ENCODE peak calls at places on chromosomes 13 and 19, in eight cellular contexts. H is heart left ventricle, U is A673, K is psoas muscle, L is left ventricle myocardium inferior, Y is right atrium auricular region, X is esophagus squamous epithelium, A is OCI-LY7. N is an unnamed sample.

GRCh38 chr19:13689050-13689449 is 75.3 kb upstream of the MRI1 start:
- DNase-seq in K (no peak), H (no peak), A (peak; percentile 54), X (no peak), Y (no peak), U (peak; percentile 71), L (no peak), N (no peak)

GRCh38 chr19:2207991-2208860 is 27.9 kb downstream of the PLEKHJ1 start:
- DNase-seq in Y (peak; percentile 79), U (peak; percentile 82), A (peak; percentile 56), X (no peak), L (peak; percentile 75), H (peak; percentile 62), K (peak; percentile 76), N (peak; percentile 87)

GRCh38 chr13:102141625-102142472 is 260.0 kb downstream of the FGF14 start:
- DNase-seq in K (no peak), H (no peak), U (peak; percentile 66), Y (no peak), L (no peak), X (no peak), A (peak; percentile 1), N (no peak)

GRCh38 chr13:22486490-22486889 is 694.3 kb upstream of the SGCG start:
- DNase-seq in X (no peak), U (no peak), H (no peak), L (no peak), K (no peak), Y (no peak), A (no peak), N (no peak)

GRCh38 chr13:114132419-114133121 is at the start of gene RASA3:
- DNase-seq in K (peak; percentile 87), X (no peak), U (peak; percentile 82), A (peak; percentile 60), Y (no peak), L (peak; percentile 83), H (peak; percentile 84), N (peak; percentile 94)

GRCh38 chr13:66992183-66992582 is 238.0 kb downstream of the PCDH9 start:
- DNase-seq in X (no peak), A (peak; percentile 22), U (no peak), K (no peak), L (no peak), H (no peak), Y (no peak), N (no peak)

GRCh38 chr19:44553478-44554171 is 24.1 kb upstream of the CEACAM20 start:
- DNase-seq in A (no peak), H (no peak), K (no peak), Y (peak; percentile 34), U (no peak), L (no peak), X (no peak), N (no peak)

GRCh38 chr19:46271488-46272197 is 25.2 kb upstream of the HIF3A start:
- DNase-seq in U (no peak), K (no peak), Y (no peak), H (no peak), X (no peak), A (no peak), L (no peak), N (no peak)

GRCh38 chr13:45415112-45415511 is 3.1 kb downstream of the SLC25A30 start:
- DNase-seq in U (no peak), H (no peak), A (no peak), Y (no peak), X (no peak), L (no peak), K (no peak), N (no peak)
- H3K27ac ChIP-seq in U (no peak overlapping the region), H (peak overlapping the region; percentile 77), A (no peak overlapping the region), Y (peak overlapping the region; percentile 76), X (peak overlapping the region; percentile 72), L (peak overlapping the region; percentile 81), K (peak overlapping the region; percentile 84), N (peak overlapping the region; percentile 2)

GRCh38 chr19:17240855-17241399 is 4.8 kb downstream of the NR2F6 start:
- DNase-seq in Y (no peak), K (no peak), H (no peak), L (no peak), A (no peak), U (no peak), X (no peak), N (no peak)

GRCh38 chr19:17243854-17244617 is 1.7 kb downstream of the NR2F6 start:
- DNase-seq in L (peak; percentile 75), Y (peak; percentile 76), H (peak; percentile 74), X (no peak), K (peak; percentile 86), U (no peak), A (peak; percentile 37), N (peak; percentile 83)

GRCh38 chr19:17244618-17245534 is 843 bp downstream of the NR2F6 start:
- DNase-seq in H (peak; percentile 59), Y (no peak), X (no peak), U (no peak), K (peak; percentile 75), A (peak; percentile 73), L (peak; percentile 51), N (peak; percentile 78)

GRCh38 chr19:17243340-17243853 is 2.3 kb downstream of the NR2F6 start:
- DNase-seq in X (no peak), L (no peak), K (no peak), Y (no peak), A (no peak), H (no peak), U (no peak), N (peak; percentile 33)

GRCh38 chr19:17242431-17243208 is 3.1 kb downstream of the NR2F6 start:
- DNase-seq in L (no peak), K (no peak), H (no peak), X (no peak), U (no peak), A (peak; percentile 46), Y (no peak), N (no peak)
- H3K4me3 ChIP-seq in L (peak overlapping the region; percentile 91), K (peak overlapping the region; percentile 85), H (no peak overlapping the region), X (no peak overlapping the region), U (no peak overlapping the region), A (peak overlapping the region; percentile 74), Y (no peak overlapping the region), N (no peak overlapping the region)

GRCh38 chr19:48397636-48398328 is 4.3 kb downstream of the GRIN2D start:
- DNase-seq in Y (no peak), L (no peak), K (no peak), H (no peak), A (no peak), X (no peak), U (peak; percentile 36), N (no peak)

GRCh38 chr19:48398329-48399235 is 5.1 kb downstream of the GRIN2D start:
- DNase-seq in A (peak; percentile 95), X (no peak), Y (peak; percentile 68), U (peak; percentile 93), L (peak; percentile 80), H (peak; percentile 76), K (peak; percentile 85), N (peak; percentile 81)

GRCh38 chr19:48400018-48400742 is 6.7 kb downstream of the GRIN2D start:
- DNase-seq in U (peak; percentile 60), A (no peak), Y (peak; percentile 74), L (peak; percentile 53), X (no peak), K (peak; percentile 76), H (no peak), N (peak; percentile 73)

GRCh38 chr19:48403606-48404005 is 10.1 kb downstream of the GRIN2D start:
- DNase-seq in L (no peak), H (no peak), X (no peak), A (peak; percentile 80), K (no peak), Y (no peak), U (peak; percentile 88), N (no peak)

GRCh38 chr19:48401277-48401676 is 7.8 kb downstream of the GRIN2D start:
- DNase-seq in U (no peak), K (no peak), Y (no peak), X (no peak), A (no peak), L (no peak), H (no peak), N (no peak)
- H3K27ac ChIP-seq in U (no peak overlapping the region), K (no peak overlapping the region), Y (no peak overlapping the region), X (no peak overlapping the region), A (no peak overlapping the region), L (no peak overlapping the region), H (no peak overlapping the region), N (no peak overlapping the region)

GRCh38 chr13:52405767-52406494 is at the start of gene THSD1:
- DNase-seq in A (no peak), L (peak; percentile 84), K (peak; percentile 89), H (peak; percentile 85), Y (peak; percentile 71), X (no peak), U (peak; percentile 22), N (peak; percentile 93)
- H3K4me3 ChIP-seq in A (no peak within 1 kb of the TSS), L (peak within 1 kb of the TSS; percentile 72), K (peak within 1 kb of the TSS; percentile 68), H (peak within 1 kb of the TSS; percentile 82), Y (peak within 1 kb of the TSS; percentile 45), X (peak within 1 kb of the TSS; percentile 52), U (peak within 1 kb of the TSS; percentile 51), N (peak within 1 kb of the TSS; percentile 38)

GRCh38 chr13:73171926-73172325 is 113.1 kb downstream of the KLF5 start:
- DNase-seq in K (no peak), A (no peak), L (no peak), X (no peak), H (no peak), Y (no peak), U (no peak), N (no peak)
- H3K27ac ChIP-seq in K (no peak overlapping the region), A (no peak overlapping the region), L (peak overlapping the region; percentile 47), X (peak overlapping the region; percentile 86), H (peak overlapping the region; percentile 34), Y (no peak overlapping the region), U (no peak overlapping the region), N (no peak overlapping the region)

DNA sequence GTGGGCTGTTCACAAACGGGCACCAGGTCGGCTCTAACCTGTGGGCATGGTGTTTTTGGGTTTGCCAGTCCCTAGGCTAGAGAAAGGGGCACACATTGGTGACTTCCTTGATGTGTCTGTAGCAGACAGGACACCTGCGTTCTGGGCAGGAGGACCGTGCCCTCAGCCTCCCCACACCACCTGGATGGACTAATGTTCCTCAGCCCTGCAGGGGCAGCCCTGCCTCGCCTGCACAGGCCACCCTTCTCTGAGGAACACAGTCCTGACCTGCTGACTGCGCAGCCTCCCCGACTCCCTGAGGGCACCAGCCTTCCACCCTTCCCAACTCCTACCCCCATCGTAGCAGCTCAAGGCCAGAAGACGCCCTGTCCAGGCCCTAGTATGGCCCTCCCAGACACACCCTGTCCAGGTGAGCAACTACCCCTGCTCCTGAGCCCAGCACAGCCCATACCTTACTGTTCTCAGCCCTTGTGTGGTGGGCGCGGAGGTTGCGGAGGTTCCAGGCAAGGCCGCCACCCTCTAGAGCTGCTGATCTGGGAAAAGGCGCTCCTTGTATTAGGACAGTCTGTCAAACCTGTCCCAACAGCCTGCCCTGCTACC is 55.7 kb downstream of the GGACT start:
- DNase-seq in Y (peak; percentile 26), U (no peak), A (no peak), H (no peak), L (no peak), K (no peak), X (no peak), N (no peak)
- H3K4me3 ChIP-seq in Y (no peak overlapping the region), U (no peak overlapping the region), A (no peak overlapping the region), H (no peak overlapping the region), L (no peak overlapping the region), K (no peak overlapping the region), X (no peak overlapping the region), N (no peak overlapping the region)

GRCh38 chr19:7705387-7706187 is 3.7 kb upstream of the FCER2 start:
- DNase-seq in K (peak; percentile 63), X (no peak), U (no peak), H (peak; percentile 47), A (peak; percentile 71), L (peak; percentile 30), Y (peak; percentile 64), N (peak; percentile 66)
- H3K27ac ChIP-seq in K (no peak overlapping the region), X (no peak overlapping the region), U (no peak overlapping the region), H (peak overlapping the region; percentile 24), A (peak overlapping the region; percentile 51), L (peak overlapping the region; percentile 38), Y (no peak overlapping the region), N (no peak overlapping the region)